ENCODE peak calls at places on chromosomes 4 and X, in six cellular contexts. One of them, this sample, is unnamed.

GRCh38 chr4:78070731-78071282 is 13.7 kb downstream of the FRAS1 start:
- DNase-seq in Peyer's patch: no peak
- DNase-seq in stimulated activated CD4-positive, alpha-beta T cell treated with anti-CD3 and anti-CD28 coated beads, TNF-alpha, amount 100 ng/mL, for 48 hours: no peak
- DNase-seq in stimulated activated naive CD8-positive, alpha-beta T cell treated with anti-CD3 and anti-CD28 coated beads, Interleukin-15, Interleukin-2, amounts not matched to agents 100 U/mL and 50 U/mL, for 24 hours: no peak
- DNase-seq in pons: no peak
- DNase-seq in WERI-Rb-1: no peak
- DNase-seq in this sample: no peak

GRCh38 chr4:149605601-149606378 is 209.9 kb downstream of the IQCM start:
- DNase-seq in Peyer's patch: no peak
- DNase-seq in stimulated activated CD4-positive, alpha-beta T cell treated with anti-CD3 and anti-CD28 coated beads, TNF-alpha, amount 100 ng/mL, for 48 hours: no peak
- DNase-seq in stimulated activated naive CD8-positive, alpha-beta T cell treated with anti-CD3 and anti-CD28 coated beads, Interleukin-15, Interleukin-2, amounts not matched to agents 100 U/mL and 50 U/mL, for 24 hours: no peak
- DNase-seq in pons: no peak
- DNase-seq in WERI-Rb-1: no peak
- DNase-seq in this sample: no peak

GRCh38 chrX:134712272-134712671 is 54.0 kb upstream of the PLAC1 start:
- DNase-seq in Peyer's patch: no peak
- DNase-seq in stimulated activated CD4-positive, alpha-beta T cell treated with anti-CD3 and anti-CD28 coated beads, TNF-alpha, amount 100 ng/mL, for 48 hours: no peak
- DNase-seq in stimulated activated naive CD8-positive, alpha-beta T cell treated with anti-CD3 and anti-CD28 coated beads, Interleukin-15, Interleukin-2, amounts not matched to agents 100 U/mL and 50 U/mL, for 24 hours: no peak
- DNase-seq in pons: no peak
- DNase-seq in WERI-Rb-1: no peak
- DNase-seq in this sample: no peak

GRCh38 chr4:182642831-182643230 is 274.4 kb downstream of the DCTD start:
- DNase-seq in Peyer's patch: no peak
- DNase-seq in stimulated activated CD4-positive, alpha-beta T cell treated with anti-CD3 and anti-CD28 coated beads, TNF-alpha, amount 100 ng/mL, for 48 hours: no peak
- DNase-seq in stimulated activated naive CD8-positive, alpha-beta T cell treated with anti-CD3 and anti-CD28 coated beads, Interleukin-15, Interleukin-2, amounts not matched to agents 100 U/mL and 50 U/mL, for 24 hours: no peak
- DNase-seq in pons: no peak
- DNase-seq in WERI-Rb-1: no peak
- DNase-seq in this sample: no peak

GRCh38 chrX:66635360-66635759 is 3.5 kb downstream of the EDA2R start:
- DNase-seq in Peyer's patch: no peak
- DNase-seq in stimulated activated CD4-positive, alpha-beta T cell treated with anti-CD3 and anti-CD28 coated beads, TNF-alpha, amount 100 ng/mL, for 48 hours: no peak
- DNase-seq in stimulated activated naive CD8-positive, alpha-beta T cell treated with anti-CD3 and anti-CD28 coated beads, Interleukin-15, Interleukin-2, amounts not matched to agents 100 U/mL and 50 U/mL, for 24 hours: no peak
- DNase-seq in pons: no peak
- DNase-seq in WERI-Rb-1: no peak
- DNase-seq in this sample: no peak

GRCh38 chrX:40700640-40701342 is 34.6 kb downstream of the MED14 start:
- DNase-seq in Peyer's patch: no peak
- DNase-seq in stimulated activated CD4-positive, alpha-beta T cell treated with anti-CD3 and anti-CD28 coated beads, TNF-alpha, amount 100 ng/mL, for 48 hours: no peak
- DNase-seq in stimulated activated naive CD8-positive, alpha-beta T cell treated with anti-CD3 and anti-CD28 coated beads, Interleukin-15, Interleukin-2, amounts not matched to agents 100 U/mL and 50 U/mL, for 24 hours: no peak
- DNase-seq in pons: peak
- DNase-seq in WERI-Rb-1: no peak
- DNase-seq in this sample: no peak

GRCh38 chr4:113961322-113961698 is 18.1 kb downstream of the ARSJ start:
- DNase-seq in Peyer's patch: no peak
- DNase-seq in stimulated activated CD4-positive, alpha-beta T cell treated with anti-CD3 and anti-CD28 coated beads, TNF-alpha, amount 100 ng/mL, for 48 hours: no peak
- DNase-seq in stimulated activated naive CD8-positive, alpha-beta T cell treated with anti-CD3 and anti-CD28 coated beads, Interleukin-15, Interleukin-2, amounts not matched to agents 100 U/mL and 50 U/mL, for 24 hours: no peak
- DNase-seq in pons: no peak
- DNase-seq in WERI-Rb-1: no peak
- DNase-seq in this sample: no peak

GRCh38 chr4:85024671-85025070 is 58.2 kb upstream of the WDFY3 start:
- DNase-seq in Peyer's patch: no peak
- DNase-seq in stimulated activated CD4-positive, alpha-beta T cell treated with anti-CD3 and anti-CD28 coated beads, TNF-alpha, amount 100 ng/mL, for 48 hours: no peak
- DNase-seq in stimulated activated naive CD8-positive, alpha-beta T cell treated with anti-CD3 and anti-CD28 coated beads, Interleukin-15, Interleukin-2, amounts not matched to agents 100 U/mL and 50 U/mL, for 24 hours: no peak
- DNase-seq in pons: no peak
- DNase-seq in WERI-Rb-1: no peak
- DNase-seq in this sample: no peak

GRCh38 chr4:78432896-78433295 is 118.7 kb upstream of the ANXA3 start:
- DNase-seq in Peyer's patch: no peak
- DNase-seq in stimulated activated CD4-positive, alpha-beta T cell treated with anti-CD3 and anti-CD28 coated beads, TNF-alpha, amount 100 ng/mL, for 48 hours: no peak
- DNase-seq in stimulated activated naive CD8-positive, alpha-beta T cell treated with anti-CD3 and anti-CD28 coated beads, Interleukin-15, Interleukin-2, amounts not matched to agents 100 U/mL and 50 U/mL, for 24 hours: no peak
- DNase-seq in pons: no peak
- DNase-seq in WERI-Rb-1: no peak
- DNase-seq in this sample: no peak

GRCh38 chr4:99863804-99864203 is 30.4 kb downstream of the LAMTOR3 start:
- DNase-seq in Peyer's patch: no peak
- DNase-seq in stimulated activated CD4-positive, alpha-beta T cell treated with anti-CD3 and anti-CD28 coated beads, TNF-alpha, amount 100 ng/mL, for 48 hours: no peak
- DNase-seq in stimulated activated naive CD8-positive, alpha-beta T cell treated with anti-CD3 and anti-CD28 coated beads, Interleukin-15, Interleukin-2, amounts not matched to agents 100 U/mL and 50 U/mL, for 24 hours: no peak
- DNase-seq in pons: no peak
- DNase-seq in WERI-Rb-1: no peak
- DNase-seq in this sample: no peak

GRCh38 chr4:179095585-179096228 is 1653.5 kb upstream of the AGA start:
- DNase-seq in Peyer's patch: no peak
- DNase-seq in stimulated activated CD4-positive, alpha-beta T cell treated with anti-CD3 and anti-CD28 coated beads, TNF-alpha, amount 100 ng/mL, for 48 hours: no peak
- DNase-seq in stimulated activated naive CD8-positive, alpha-beta T cell treated with anti-CD3 and anti-CD28 coated beads, Interleukin-15, Interleukin-2, amounts not matched to agents 100 U/mL and 50 U/mL, for 24 hours: no peak
- DNase-seq in pons: peak
- DNase-seq in WERI-Rb-1: no peak
- DNase-seq in this sample: no peak

GRCh38 chr4:72418458-72418857 is 150.6 kb downstream of the ADAMTS3 start:
- DNase-seq in Peyer's patch: no peak
- DNase-seq in stimulated activated CD4-positive, alpha-beta T cell treated with anti-CD3 and anti-CD28 coated beads, TNF-alpha, amount 100 ng/mL, for 48 hours: no peak
- DNase-seq in stimulated activated naive CD8-positive, alpha-beta T cell treated with anti-CD3 and anti-CD28 coated beads, Interleukin-15, Interleukin-2, amounts not matched to agents 100 U/mL and 50 U/mL, for 24 hours: no peak
- DNase-seq in pons: peak
- DNase-seq in WERI-Rb-1: no peak
- DNase-seq in this sample: peak

GRCh38 chrX:78375894-78376293 is 48.5 kb upstream of the CYSLTR1 start:
- DNase-seq in Peyer's patch: no peak
- DNase-seq in stimulated activated CD4-positive, alpha-beta T cell treated with anti-CD3 and anti-CD28 coated beads, TNF-alpha, amount 100 ng/mL, for 48 hours: no peak
- DNase-seq in stimulated activated naive CD8-positive, alpha-beta T cell treated with anti-CD3 and anti-CD28 coated beads, Interleukin-15, Interleukin-2, amounts not matched to agents 100 U/mL and 50 U/mL, for 24 hours: no peak
- DNase-seq in pons: no peak
- DNase-seq in WERI-Rb-1: no peak
- DNase-seq in this sample: no peak

GRCh38 chr4:63566658-63567057 is 842.6 kb downstream of the TECRL start:
- DNase-seq in Peyer's patch: no peak
- DNase-seq in stimulated activated CD4-positive, alpha-beta T cell treated with anti-CD3 and anti-CD28 coated beads, TNF-alpha, amount 100 ng/mL, for 48 hours: no peak
- DNase-seq in stimulated activated naive CD8-positive, alpha-beta T cell treated with anti-CD3 and anti-CD28 coated beads, Interleukin-15, Interleukin-2, amounts not matched to agents 100 U/mL and 50 U/mL, for 24 hours: no peak
- DNase-seq in pons: no peak
- DNase-seq in WERI-Rb-1: no peak
- DNase-seq in this sample: no peak

GRCh38 chrX:45801554-45801953 is 600.9 kb upstream of the DIPK2B start:
- DNase-seq in Peyer's patch: no peak
- DNase-seq in stimulated activated CD4-positive, alpha-beta T cell treated with anti-CD3 and anti-CD28 coated beads, TNF-alpha, amount 100 ng/mL, for 48 hours: no peak
- DNase-seq in stimulated activated naive CD8-positive, alpha-beta T cell treated with anti-CD3 and anti-CD28 coated beads, Interleukin-15, Interleukin-2, amounts not matched to agents 100 U/mL and 50 U/mL, for 24 hours: no peak
- DNase-seq in pons: peak
- DNase-seq in WERI-Rb-1: no peak
- DNase-seq in this sample: no peak

GRCh38 chr4:186190456-186191265 is 706 bp upstream of the CYP4V2 start:
- DNase-seq in Peyer's patch: no peak
- DNase-seq in stimulated activated CD4-positive, alpha-beta T cell treated with anti-CD3 and anti-CD28 coated beads, TNF-alpha, amount 100 ng/mL, for 48 hours: no peak
- DNase-seq in stimulated activated naive CD8-positive, alpha-beta T cell treated with anti-CD3 and anti-CD28 coated beads, Interleukin-15, Interleukin-2, amounts not matched to agents 100 U/mL and 50 U/mL, for 24 hours: peak
- DNase-seq in pons: peak
- DNase-seq in WERI-Rb-1: peak
- DNase-seq in this sample: peak

GRCh38 chrX:21926116-21926515 is 14.4 kb upstream of the SMS start:
- DNase-seq in Peyer's patch: no peak
- DNase-seq in stimulated activated CD4-positive, alpha-beta T cell treated with anti-CD3 and anti-CD28 coated beads, TNF-alpha, amount 100 ng/mL, for 48 hours: no peak
- DNase-seq in stimulated activated naive CD8-positive, alpha-beta T cell treated with anti-CD3 and anti-CD28 coated beads, Interleukin-15, Interleukin-2, amounts not matched to agents 100 U/mL and 50 U/mL, for 24 hours: no peak
- DNase-seq in pons: no peak
- DNase-seq in WERI-Rb-1: no peak
- DNase-seq in this sample: no peak

GRCh38 chrX:44282753-44283152 is 60.7 kb downstream of the EFHC2 start:
- DNase-seq in Peyer's patch: no peak
- DNase-seq in stimulated activated CD4-positive, alpha-beta T cell treated with anti-CD3 and anti-CD28 coated beads, TNF-alpha, amount 100 ng/mL, for 48 hours: no peak
- DNase-seq in stimulated activated naive CD8-positive, alpha-beta T cell treated with anti-CD3 and anti-CD28 coated beads, Interleukin-15, Interleukin-2, amounts not matched to agents 100 U/mL and 50 U/mL, for 24 hours: no peak
- DNase-seq in pons: no peak
- DNase-seq in WERI-Rb-1: no peak
- DNase-seq in this sample: no peak

GRCh38 chr4:151744614-151745013 is 16.2 kb downstream of the GATB start:
- DNase-seq in Peyer's patch: no peak
- DNase-seq in stimulated activated CD4-positive, alpha-beta T cell treated with anti-CD3 and anti-CD28 coated beads, TNF-alpha, amount 100 ng/mL, for 48 hours: no peak
- DNase-seq in stimulated activated naive CD8-positive, alpha-beta T cell treated with anti-CD3 and anti-CD28 coated beads, Interleukin-15, Interleukin-2, amounts not matched to agents 100 U/mL and 50 U/mL, for 24 hours: no peak
- DNase-seq in pons: no peak
- DNase-seq in WERI-Rb-1: no peak
- DNase-seq in this sample: no peak

GRCh38 chr4:159549092-159549491 is 446.2 kb downstream of the RAPGEF2 start:
- DNase-seq in Peyer's patch: no peak
- DNase-seq in stimulated activated CD4-positive, alpha-beta T cell treated with anti-CD3 and anti-CD28 coated beads, TNF-alpha, amount 100 ng/mL, for 48 hours: no peak
- DNase-seq in stimulated activated naive CD8-positive, alpha-beta T cell treated with anti-CD3 and anti-CD28 coated beads, Interleukin-15, Interleukin-2, amounts not matched to agents 100 U/mL and 50 U/mL, for 24 hours: no peak
- DNase-seq in pons: no peak
- DNase-seq in WERI-Rb-1: no peak
- DNase-seq in this sample: no peak

GRCh38 chrX:112545051-112545450 is 134.7 kb downstream of the LHFPL1 start:
- DNase-seq in Peyer's patch: no peak
- DNase-seq in stimulated activated CD4-positive, alpha-beta T cell treated with anti-CD3 and anti-CD28 coated beads, TNF-alpha, amount 100 ng/mL, for 48 hours: no peak
- DNase-seq in stimulated activated naive CD8-positive, alpha-beta T cell treated with anti-CD3 and anti-CD28 coated beads, Interleukin-15, Interleukin-2, amounts not matched to agents 100 U/mL and 50 U/mL, for 24 hours: no peak
- DNase-seq in pons: no peak
- DNase-seq in WERI-Rb-1: no peak
- DNase-seq in this sample: no peak

GRCh38 chrX:45006002-45006800 is 133.2 kb downstream of the KDM6A start:
- DNase-seq in Peyer's patch: no peak
- DNase-seq in stimulated activated CD4-positive, alpha-beta T cell treated with anti-CD3 and anti-CD28 coated beads, TNF-alpha, amount 100 ng/mL, for 48 hours: no peak
- DNase-seq in stimulated activated naive CD8-positive, alpha-beta T cell treated with anti-CD3 and anti-CD28 coated beads, Interleukin-15, Interleukin-2, amounts not matched to agents 100 U/mL and 50 U/mL, for 24 hours: no peak
- DNase-seq in pons: no peak
- DNase-seq in WERI-Rb-1: no peak
- DNase-seq in this sample: no peak

GRCh38 chr4:185520119-185520518 is 15.2 kb downstream of the PDLIM3 start:
- DNase-seq in Peyer's patch: no peak
- DNase-seq in stimulated activated CD4-positive, alpha-beta T cell treated with anti-CD3 and anti-CD28 coated beads, TNF-alpha, amount 100 ng/mL, for 48 hours: no peak
- DNase-seq in stimulated activated naive CD8-positive, alpha-beta T cell treated with anti-CD3 and anti-CD28 coated beads, Interleukin-15, Interleukin-2, amounts not matched to agents 100 U/mL and 50 U/mL, for 24 hours: no peak
- DNase-seq in pons: no peak
- DNase-seq in WERI-Rb-1: no peak
- DNase-seq in this sample: no peak

GRCh38 chr4:61924131-61924530 is 724.0 kb downstream of the ADGRL3 start:
- DNase-seq in Peyer's patch: no peak
- DNase-seq in stimulated activated CD4-positive, alpha-beta T cell treated with anti-CD3 and anti-CD28 coated beads, TNF-alpha, amount 100 ng/mL, for 48 hours: no peak
- DNase-seq in stimulated activated naive CD8-positive, alpha-beta T cell treated with anti-CD3 and anti-CD28 coated beads, Interleukin-15, Interleukin-2, amounts not matched to agents 100 U/mL and 50 U/mL, for 24 hours: no peak
- DNase-seq in pons: no peak
- DNase-seq in WERI-Rb-1: no peak
- DNase-seq in this sample: no peak

GRCh38 chr4:7956306-7957112 is 16.8 kb upstream of the AFAP1 start:
- DNase-seq in Peyer's patch: no peak
- DNase-seq in stimulated activated CD4-positive, alpha-beta T cell treated with anti-CD3 and anti-CD28 coated beads, TNF-alpha, amount 100 ng/mL, for 48 hours: no peak
- DNase-seq in stimulated activated naive CD8-positive, alpha-beta T cell treated with anti-CD3 and anti-CD28 coated beads, Interleukin-15, Interleukin-2, amounts not matched to agents 100 U/mL and 50 U/mL, for 24 hours: no peak
- DNase-seq in pons: no peak
- DNase-seq in WERI-Rb-1: no peak
- DNase-seq in this sample: peak

GRCh38 chr4:176319237-176319703 is 496 bp upstream of the SPCS3 start:
- DNase-seq in Peyer's patch: no peak
- DNase-seq in stimulated activated CD4-positive, alpha-beta T cell treated with anti-CD3 and anti-CD28 coated beads, TNF-alpha, amount 100 ng/mL, for 48 hours: no peak
- DNase-seq in stimulated activated naive CD8-positive, alpha-beta T cell treated with anti-CD3 and anti-CD28 coated beads, Interleukin-15, Interleukin-2, amounts not matched to agents 100 U/mL and 50 U/mL, for 24 hours: no peak
- DNase-seq in pons: no peak
- DNase-seq in WERI-Rb-1: no peak
- DNase-seq in this sample: no peak

GRCh38 chr4:122930877-122931276 is 8.5 kb upstream of the NUDT6 start:
- DNase-seq in Peyer's patch: no peak
- DNase-seq in stimulated activated CD4-positive, alpha-beta T cell treated with anti-CD3 and anti-CD28 coated beads, TNF-alpha, amount 100 ng/mL, for 48 hours: no peak
- DNase-seq in stimulated activated naive CD8-positive, alpha-beta T cell treated with anti-CD3 and anti-CD28 coated beads, Interleukin-15, Interleukin-2, amounts not matched to agents 100 U/mL and 50 U/mL, for 24 hours: no peak
- DNase-seq in pons: peak
- DNase-seq in WERI-Rb-1: no peak
- DNase-seq in this sample: no peak

GRCh38 chr4:14196141-14196540 is 568.6 kb upstream of the BOD1L1 start:
- DNase-seq in Peyer's patch: no peak
- DNase-seq in stimulated activated CD4-positive, alpha-beta T cell treated with anti-CD3 and anti-CD28 coated beads, TNF-alpha, amount 100 ng/mL, for 48 hours: no peak
- DNase-seq in stimulated activated naive CD8-positive, alpha-beta T cell treated with anti-CD3 and anti-CD28 coated beads, Interleukin-15, Interleukin-2, amounts not matched to agents 100 U/mL and 50 U/mL, for 24 hours: peak
- DNase-seq in pons: no peak
- DNase-seq in WERI-Rb-1: no peak
- DNase-seq in this sample: no peak

GRCh38 chrX:23383411-23383810 is 48.8 kb downstream of the PTCHD1 start:
- DNase-seq in Peyer's patch: no peak
- DNase-seq in stimulated activated CD4-positive, alpha-beta T cell treated with anti-CD3 and anti-CD28 coated beads, TNF-alpha, amount 100 ng/mL, for 48 hours: no peak
- DNase-seq in stimulated activated naive CD8-positive, alpha-beta T cell treated with anti-CD3 and anti-CD28 coated beads, Interleukin-15, Interleukin-2, amounts not matched to agents 100 U/mL and 50 U/mL, for 24 hours: no peak
- DNase-seq in pons: no peak
- DNase-seq in WERI-Rb-1: no peak
- DNase-seq in this sample: no peak

GRCh38 chrX:103446665-103447302 is 70.4 kb downstream of the BEX3 start:
- DNase-seq in Peyer's patch: no peak
- DNase-seq in stimulated activated CD4-positive, alpha-beta T cell treated with anti-CD3 and anti-CD28 coated beads, TNF-alpha, amount 100 ng/mL, for 48 hours: no peak
- DNase-seq in stimulated activated naive CD8-positive, alpha-beta T cell treated with anti-CD3 and anti-CD28 coated beads, Interleukin-15, Interleukin-2, amounts not matched to agents 100 U/mL and 50 U/mL, for 24 hours: no peak
- DNase-seq in pons: no peak
- DNase-seq in WERI-Rb-1: no peak
- DNase-seq in this sample: no peak

GRCh38 chr4:173139561-173139960 is 29.1 kb upstream of the GALNT7 start:
- DNase-seq in Peyer's patch: no peak
- DNase-seq in stimulated activated CD4-positive, alpha-beta T cell treated with anti-CD3 and anti-CD28 coated beads, TNF-alpha, amount 100 ng/mL, for 48 hours: no peak
- DNase-seq in stimulated activated naive CD8-positive, alpha-beta T cell treated with anti-CD3 and anti-CD28 coated beads, Interleukin-15, Interleukin-2, amounts not matched to agents 100 U/mL and 50 U/mL, for 24 hours: no peak
- DNase-seq in pons: peak
- DNase-seq in WERI-Rb-1: no peak
- DNase-seq in this sample: no peak

GRCh38 chrX:23286731-23287130 is 47.9 kb upstream of the PTCHD1 start:
- DNase-seq in Peyer's patch: no peak
- DNase-seq in stimulated activated CD4-positive, alpha-beta T cell treated with anti-CD3 and anti-CD28 coated beads, TNF-alpha, amount 100 ng/mL, for 48 hours: no peak
- DNase-seq in stimulated activated naive CD8-positive, alpha-beta T cell treated with anti-CD3 and anti-CD28 coated beads, Interleukin-15, Interleukin-2, amounts not matched to agents 100 U/mL and 50 U/mL, for 24 hours: no peak
- DNase-seq in pons: no peak
- DNase-seq in WERI-Rb-1: no peak
- DNase-seq in this sample: no peak

This sample was measured in BE2C.